ENCODE peak calls at places on chromosomes 2 and 18, in seven cellular contexts. V is neuronal stem cell, N is H9, I is mesendoderm, F is IMR-90, U is trophoblast cell, E is mesenchymal stem cell. X is an unnamed sample.

GRCh38 chr18:51076503-51076902 is 46.5 kb downstream of the SMAD4 start:
- DNase-seq in N (no peak), E (no peak), V (no peak), F (no peak), U (no peak), I (no peak), X (no peak)

GRCh38 chr2:101619191-101619591 is 78.3 kb upstream of the MAP4K4 start:
- DNase-seq in N (no peak), U (no peak), F (peak; percentile 48), I (no peak), E (no peak), V (no peak), X (no peak)

GRCh38 chr18:74796928-74797576 is 199.4 kb downstream of the ZNF407 start:
- DNase-seq in I (peak; percentile 53), E (peak; percentile 58), F (peak; percentile 79), U (peak; percentile 39), V (no peak), N (no peak), X (no peak)

GRCh38 chr2:142165790-142166189 is 35.0 kb upstream of the LRP1B start:
- DNase-seq in N (peak; percentile 39), U (no peak), V (peak; percentile 12), E (peak; percentile 92), F (peak; percentile 65), I (peak; percentile 87), X (no peak)

GRCh38 chr18:27942706-27943105 is 234.2 kb downstream of the CDH2 start:
- DNase-seq in V (no peak), E (peak; percentile 33), N (no peak), F (peak; percentile 34), I (peak; percentile 25), U (peak; percentile 8), X (no peak)

GRCh38 chr18:28045176-28045810 is 131.6 kb downstream of the CDH2 start:
- DNase-seq in I (peak; percentile 55), U (no peak), N (no peak), E (peak; percentile 75), F (peak; percentile 86), V (no peak), X (no peak)

GRCh38 chr2:127228102-127228501 is 8.0 kb upstream of the CYP27C1 start:
- DNase-seq in E (no peak), V (no peak), I (no peak), N (no peak), F (no peak), U (no peak), X (no peak)

GRCh38 chr2:132582360-132582759 is 87.6 kb downstream of the LYPD1 start:
- DNase-seq in V (no peak), E (no peak), F (peak; percentile 69), N (peak; percentile 30), U (no peak), I (no peak), X (peak; percentile 43)

GRCh38 chr2:201860541-201861154 is 54.3 kb downstream of the CDK15 start:
- DNase-seq in N (peak; percentile 75), I (peak; percentile 91), V (peak; percentile 76), F (peak; percentile 93), U (peak; percentile 22), E (peak; percentile 91), X (no peak)

GRCh38 chr2:223093436-223093839 is 41.4 kb downstream of the KCNE4 start:
- DNase-seq in F (peak; percentile 72), N (no peak), I (peak; percentile 67), V (no peak), U (peak; percentile 48), E (peak; percentile 33), X (no peak)

GRCh38 chr2:240403358-240404104 is 31.9 kb upstream of the GPC1 start:
- DNase-seq in E (no peak), V (no peak), I (no peak), N (peak; percentile 12), U (peak; percentile 90), F (no peak), X (no peak)

GRCh38 chr18:37254973-37255372 is 310.6 kb downstream of the CELF4 start:
- DNase-seq in I (no peak), U (no peak), E (no peak), N (no peak), F (no peak), V (no peak), X (no peak)

GRCh38 chr2:127857494-127857818 is 499 bp downstream of the POLR2D start:
- DNase-seq in V (no peak), N (no peak), E (no peak), U (no peak), F (no peak), I (peak; percentile 46), X (no peak)

GRCh38 chr2:145760781-145761649 is 1241.1 kb upstream of the ZEB2 start:
- DNase-seq in F (peak; percentile 79), U (no peak), E (peak; percentile 57), N (no peak), I (peak; percentile 83), V (no peak), X (no peak)

GRCh38 chr2:211401328-211401727 is 844.9 kb downstream of the CPS1 start:
- DNase-seq in E (no peak), I (no peak), U (no peak), N (no peak), V (no peak), F (no peak), X (no peak)

GRCh38 chr2:234564719-234565118 is 67.8 kb upstream of the ARL4C start:
- DNase-seq in N (no peak), F (peak; percentile 80), U (no peak), I (no peak), E (no peak), V (no peak), X (no peak)

GRCh38 chr2:158815650-158816049 is 20.5 kb downstream of the DAPL1 start:
- DNase-seq in I (no peak), N (no peak), E (no peak), V (no peak), U (no peak), F (no peak), X (no peak)

GRCh38 chr2:220510668-220511067 is 883.2 kb downstream of the SLC4A3 start:
- DNase-seq in U (no peak), E (no peak), V (no peak), I (no peak), N (no peak), F (peak; percentile 56), X (no peak)
- H3K79me1 ChIP-seq in U (peaks cover 2% of the 10 kb centered on the region), E (no peaks in the 10 kb centered on the region), V (no peaks in the 10 kb centered on the region), I (no peaks in the 10 kb centered on the region), N (no peaks in the 10 kb centered on the region), F (peaks cover 4% of the 10 kb centered on the region), X (no peaks in the 10 kb centered on the region)

GRCh38 chr2:16855183-16855582 is 189.5 kb upstream of the CYRIA start:
- DNase-seq in U (no peak), I (no peak), N (no peak), F (no peak), V (no peak), E (no peak), X (no peak)
- H3K79me1 ChIP-seq in U (no peaks in the 10 kb centered on the region), I (no peaks in the 10 kb centered on the region), N (no peaks in the 10 kb centered on the region), F (no peaks in the 10 kb centered on the region), V (no peaks in the 10 kb centered on the region), E (no peaks in the 10 kb centered on the region), X (no peaks in the 10 kb centered on the region)

DNA sequence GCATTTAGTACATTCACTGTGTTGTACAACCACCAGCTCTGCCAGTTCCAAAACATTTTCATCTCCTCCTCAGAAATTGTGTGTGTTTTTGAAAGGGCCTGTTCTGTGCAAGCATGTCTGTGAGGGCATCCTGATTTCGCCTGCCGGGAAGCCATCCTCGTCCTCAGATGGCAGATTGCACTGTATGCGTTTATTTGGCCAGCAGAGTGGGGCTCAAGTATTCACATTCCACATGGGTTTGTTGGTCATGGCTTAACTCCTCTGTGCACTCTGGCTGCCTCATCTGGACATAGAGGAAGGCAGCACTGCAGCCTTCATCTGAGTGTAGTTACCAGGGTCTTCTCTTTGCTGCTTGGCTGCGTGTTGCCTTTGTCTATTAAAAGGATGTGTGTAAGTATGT is 85.0 kb downstream of the TMEM247 start:
- DNase-seq in N (no peak), V (no peak), E (no peak), I (no peak), F (peak; percentile 33), U (no peak), X (no peak)
- H3K79me1 ChIP-seq in N (peaks cover 4% of the 10 kb centered on the region), V (no peaks in the 10 kb centered on the region), E (peaks cover 46% of the 10 kb centered on the region), I (peaks cover 10% of the 10 kb centered on the region), F (peaks cover 88% of the 10 kb centered on the region), U (no peaks in the 10 kb centered on the region), X (peaks cover 5% of the 10 kb centered on the region)

DNA sequence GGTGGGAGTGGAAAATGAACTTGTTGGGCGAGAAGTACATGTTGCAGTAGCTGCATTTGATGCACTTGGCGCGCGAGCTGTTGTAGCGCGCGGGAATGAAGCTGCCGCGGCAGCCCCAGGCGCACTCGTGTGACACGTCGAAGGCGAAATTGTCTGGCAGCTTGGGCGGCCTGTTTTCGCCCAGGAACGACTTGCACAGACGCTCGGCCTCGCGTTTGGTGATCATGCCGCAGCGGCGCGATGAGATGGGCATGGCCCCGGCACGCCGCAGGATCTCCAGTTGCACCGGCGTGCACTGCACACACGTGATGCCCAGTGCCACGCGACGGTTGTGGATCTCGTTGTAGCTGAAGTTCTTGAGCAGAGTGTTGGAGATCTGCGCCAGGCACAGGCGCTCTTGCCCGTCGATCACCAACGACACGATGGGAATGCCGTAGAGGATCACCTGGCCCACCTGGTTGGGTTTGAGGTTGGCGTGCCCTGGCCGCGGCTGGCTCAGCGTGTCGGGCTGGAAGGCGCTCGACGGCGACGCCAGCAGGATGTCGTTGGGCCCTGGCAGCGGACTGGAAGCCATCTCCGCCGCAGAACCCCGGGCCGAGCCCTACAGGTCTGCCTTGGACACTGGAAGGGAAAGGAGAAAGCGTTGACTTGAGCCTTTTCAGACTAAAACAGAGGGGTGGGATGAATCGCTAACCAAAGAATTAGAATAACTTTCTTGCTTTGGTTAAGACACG is 2.7 kb downstream of the SKOR2 start:
- DNase-seq in N (peak; percentile 66), V (no peak), I (no peak), F (no peak), U (no peak), E (no peak), X (no peak)
- H3K79me1 ChIP-seq in N (no peaks in the 10 kb centered on the region), V (peaks cover 6% of the 10 kb centered on the region), I (no peaks in the 10 kb centered on the region), F (no peaks in the 10 kb centered on the region), U (no peaks in the 10 kb centered on the region), E (no peaks in the 10 kb centered on the region), X (no peaks in the 10 kb centered on the region)

GRCh38 chr2:207252979-207253640 is 87.4 kb upstream of the KLF7 start:
- DNase-seq in E (peak; percentile 84), N (no peak), I (peak; percentile 90), F (peak; percentile 53), V (no peak), U (no peak), X (no peak)
- H3K79me1 ChIP-seq in E (no peaks in the 10 kb centered on the region), N (no peaks in the 10 kb centered on the region), I (no peaks in the 10 kb centered on the region), F (peaks cover 57% of the 10 kb centered on the region), V (no peaks in the 10 kb centered on the region), U (peaks cover 6% of the 10 kb centered on the region), X (no peaks in the 10 kb centered on the region)

DNA sequence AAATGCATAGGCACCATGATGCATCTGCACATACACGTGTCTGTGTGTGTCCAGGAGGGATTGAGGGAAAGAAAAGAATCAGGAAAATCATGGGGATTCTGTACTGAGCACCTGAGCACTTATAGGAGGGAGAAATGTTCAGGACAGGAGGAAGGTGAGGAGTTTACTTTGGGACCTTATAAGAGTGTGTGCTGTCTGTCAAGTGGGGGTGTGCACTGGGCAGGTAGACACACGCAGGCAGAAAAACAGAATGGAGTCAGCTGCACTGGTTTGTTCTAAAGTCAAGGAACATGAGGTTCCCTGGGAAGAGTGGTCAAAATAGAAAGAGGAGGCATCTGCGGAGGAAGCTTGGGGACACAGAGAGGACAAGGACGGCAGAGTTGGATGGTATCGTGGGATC is 92.2 kb upstream of the KCTD1 start:
- DNase-seq in I (no peak), N (no peak), F (no peak), E (no peak), U (no peak), V (no peak), X (no peak)
- H3K79me1 ChIP-seq in I (no peaks in the 10 kb centered on the region), N (no peaks in the 10 kb centered on the region), F (no peaks in the 10 kb centered on the region), E (no peaks in the 10 kb centered on the region), U (no peaks in the 10 kb centered on the region), V (no peaks in the 10 kb centered on the region), X (no peaks in the 10 kb centered on the region)